ENCODE peak calls at places on chromosome 2, in five cellular contexts. One of them, this sample, is unnamed.

GRCh38 chr2:164859251-164859818 is 17.7 kb upstream of the COBLL1 start:
- DNase-seq in A172: no peak
- DNase-seq in RWPE1: no peak
- DNase-seq in PC-9: no peak
- DNase-seq in colonic mucosa: no peak
- DNase-seq in this sample: no peak

GRCh38 chr2:231390667-231391066 is 4.8 kb upstream of the B3GNT7 start:
- DNase-seq in RWPE1: no peak
- DNase-seq in PC-9: no peak
- DNase-seq in colonic mucosa: no peak
- DNase-seq in A172: no peak
- DNase-seq in this sample: no peak

GRCh38 chr2:11050565-11050964 is 104.7 kb upstream of the SLC66A3 start:
- DNase-seq in A172: no peak
- DNase-seq in PC-9: no peak
- DNase-seq in colonic mucosa: no peak
- DNase-seq in RWPE1: no peak
- DNase-seq in this sample: no peak

GRCh38 chr2:171347158-171347557 is 86.6 kb downstream of the METTL8 start:
- DNase-seq in PC-9: no peak
- DNase-seq in A172: peak; percentile 60
- DNase-seq in RWPE1: no peak
- DNase-seq in colonic mucosa: no peak
- DNase-seq in this sample: no peak

GRCh38 chr2:27854224-27854623 is 36.0 kb downstream of the RBKS start:
- DNase-seq in PC-9: no peak
- DNase-seq in colonic mucosa: peak; percentile 23
- DNase-seq in RWPE1: no peak
- DNase-seq in A172: no peak
- DNase-seq in this sample: no peak

GRCh38 chr2:118224888-118225264 is 136.6 kb downstream of the INSIG2 start:
- DNase-seq in colonic mucosa: no peak
- DNase-seq in A172: no peak
- DNase-seq in RWPE1: no peak
- DNase-seq in PC-9: no peak
- DNase-seq in this sample: no peak

GRCh38 chr2:24984912-24985311 is 13.2 kb upstream of the DNAJC27 start:
- DNase-seq in colonic mucosa: no peak
- DNase-seq in RWPE1: no peak
- DNase-seq in PC-9: no peak
- DNase-seq in A172: no peak
- DNase-seq in this sample: no peak

GRCh38 chr2:19358242-19359020 is at the start of gene OSR1:
- DNase-seq in A172: peak; percentile 49
- DNase-seq in PC-9: no peak
- DNase-seq in RWPE1: peak; percentile 59
- DNase-seq in colonic mucosa: peak; percentile 75
- DNase-seq in this sample: no peak

GRCh38 chr2:70683455-70683854 is 84.5 kb downstream of the ADD2 start:
- DNase-seq in PC-9: no peak
- DNase-seq in RWPE1: no peak
- DNase-seq in A172: no peak
- DNase-seq in colonic mucosa: no peak
- DNase-seq in this sample: no peak